ENCODE peak calls at places on chromosomes 1 and 21, in seven cellular contexts. One of them, this sample, is unnamed.

GRCh38 chr21:16535100-16535418 is 805.3 kb downstream of the USP25 start:
- DNase-seq in A549: no peak
- DNase-seq in K562: no peak
- DNase-seq in IMR-90: peak; percentile 55
- DNase-seq in HepG2: no peak
- DNase-seq in GM12878: no peak
- DNase-seq in H1: no peak
- DNase-seq in this sample: no peak

GRCh38 chr1:64898107-64898861 is 68.1 kb downstream of the JAK1 start:
- DNase-seq in A549: peak; percentile 70
- DNase-seq in K562: peak; percentile 76
- DNase-seq in IMR-90: peak; percentile 97
- DNase-seq in HepG2: peak; percentile 91
- DNase-seq in GM12878: no peak
- DNase-seq in H1: no peak
- DNase-seq in this sample: peak; percentile 94

GRCh38 chr1:59272507-59272906 is 24.4 kb upstream of the FGGY start:
- DNase-seq in A549: no peak
- DNase-seq in K562: no peak
- DNase-seq in IMR-90: peak; percentile 75
- DNase-seq in HepG2: no peak
- DNase-seq in GM12878: peak; percentile 64
- DNase-seq in H1: no peak
- DNase-seq in this sample: no peak

GRCh38 chr1:23524716-23525401 is 6.2 kb downstream of the E2F2 start:
- DNase-seq in A549: no peak
- DNase-seq in K562: no peak
- DNase-seq in IMR-90: no peak
- DNase-seq in HepG2: no peak
- DNase-seq in GM12878: no peak
- DNase-seq in H1: no peak
- DNase-seq in this sample: no peak

GRCh38 chr1:226181996-226182714 is 4.4 kb downstream of the ACBD3 start:
- DNase-seq in A549: peak; percentile 50
- DNase-seq in K562: peak; percentile 46
- DNase-seq in IMR-90: peak; percentile 59
- DNase-seq in HepG2: peak; percentile 37
- DNase-seq in GM12878: no peak
- DNase-seq in H1: no peak
- DNase-seq in this sample: peak; percentile 39

GRCh38 chr1:69258842-69259241 is 308.9 kb upstream of the LRRC7 start:
- DNase-seq in A549: no peak
- DNase-seq in K562: no peak
- DNase-seq in IMR-90: no peak
- DNase-seq in HepG2: no peak
- DNase-seq in GM12878: no peak
- DNase-seq in H1: no peak
- DNase-seq in this sample: no peak

GRCh38 chr1:116721608-116722007 is 32.6 kb upstream of the CD2 start:
- DNase-seq in A549: no peak
- DNase-seq in K562: no peak
- DNase-seq in IMR-90: no peak
- DNase-seq in HepG2: no peak
- DNase-seq in GM12878: no peak
- DNase-seq in H1: no peak
- DNase-seq in this sample: no peak

GRCh38 chr1:245261786-245262185 is 107.0 kb downstream of the KIF26B start:
- DNase-seq in A549: no peak
- DNase-seq in K562: no peak
- DNase-seq in IMR-90: no peak
- DNase-seq in HepG2: no peak
- DNase-seq in GM12878: no peak
- DNase-seq in H1: no peak
- DNase-seq in this sample: no peak

GRCh38 chr1:68188644-68189340 is 43.5 kb downstream of the WLS start:
- DNase-seq in A549: no peak
- DNase-seq in K562: no peak
- DNase-seq in IMR-90: peak; percentile 74
- DNase-seq in HepG2: no peak
- DNase-seq in GM12878: no peak
- DNase-seq in H1: no peak
- DNase-seq in this sample: no peak

GRCh38 chr1:112806090-112806642 is 91.0 kb upstream of the PPM1J start:
- DNase-seq in A549: no peak
- DNase-seq in K562: no peak
- DNase-seq in IMR-90: no peak
- DNase-seq in HepG2: peak; percentile 30
- DNase-seq in GM12878: no peak
- DNase-seq in H1: no peak
- DNase-seq in this sample: no peak

GRCh38 chr1:18681423-18681835 is 50.8 kb downstream of the PAX7 start:
- DNase-seq in A549: peak; percentile 73
- DNase-seq in K562: peak; percentile 79
- DNase-seq in IMR-90: peak; percentile 16
- DNase-seq in HepG2: peak; percentile 53
- DNase-seq in GM12878: no peak
- DNase-seq in H1: no peak
- DNase-seq in this sample: peak; percentile 29

GRCh38 chr1:203871114-203871875 is 9.9 kb downstream of the SNRPE start:
- DNase-seq in A549: peak; percentile 94
- DNase-seq in K562: peak; percentile 71
- DNase-seq in IMR-90: peak; percentile 80
- DNase-seq in HepG2: peak; percentile 62
- DNase-seq in GM12878: no peak
- DNase-seq in H1: peak; percentile 19
- DNase-seq in this sample: peak; percentile 62

GRCh38 chr1:3564921-3565831 is 46.1 kb downstream of the MEGF6 start:
- DNase-seq in A549: peak; percentile 73
- DNase-seq in K562: peak; percentile 84
- DNase-seq in IMR-90: peak; percentile 10
- DNase-seq in HepG2: no peak
- DNase-seq in GM12878: no peak
- DNase-seq in H1: peak; percentile 31
- DNase-seq in this sample: no peak

GRCh38 chr1:246567258-246568235 is 1.3 kb downstream of the CNST start:
- DNase-seq in A549: no peak
- DNase-seq in K562: peak; percentile 50
- DNase-seq in IMR-90: peak; percentile 87
- DNase-seq in HepG2: peak; percentile 9
- DNase-seq in GM12878: no peak
- DNase-seq in H1: no peak
- DNase-seq in this sample: no peak

GRCh38 chr1:53319296-53320101 is 8.4 kb downstream of the LRP8 start:
- DNase-seq in A549: no peak
- DNase-seq in K562: no peak
- DNase-seq in IMR-90: no peak
- DNase-seq in HepG2: no peak
- DNase-seq in GM12878: no peak
- DNase-seq in H1: no peak
- DNase-seq in this sample: no peak

GRCh38 chr1:65769621-65770020 is 23.1 kb upstream of the PDE4B start:
- DNase-seq in A549: no peak
- DNase-seq in K562: no peak
- DNase-seq in IMR-90: peak; percentile 54
- DNase-seq in HepG2: no peak
- DNase-seq in GM12878: no peak
- DNase-seq in H1: no peak
- DNase-seq in this sample: no peak

GRCh38 chr1:185499986-185500626 is 183.1 kb upstream of the IVNS1ABP start:
- DNase-seq in A549: no peak
- DNase-seq in K562: no peak
- DNase-seq in IMR-90: peak; percentile 96
- DNase-seq in HepG2: no peak
- DNase-seq in GM12878: no peak
- DNase-seq in H1: no peak
- DNase-seq in this sample: no peak

GRCh38 chr1:16996845-16997244 is 14.9 kb downstream of the ATP13A2 start:
- DNase-seq in A549: no peak
- DNase-seq in K562: no peak
- DNase-seq in IMR-90: no peak
- DNase-seq in HepG2: no peak
- DNase-seq in GM12878: no peak
- DNase-seq in H1: no peak
- DNase-seq in this sample: no peak

GRCh38 chr1:17001760-17002523 is 9.8 kb downstream of the ATP13A2 start:
- DNase-seq in A549: no peak
- DNase-seq in K562: no peak
- DNase-seq in IMR-90: no peak
- DNase-seq in HepG2: no peak
- DNase-seq in GM12878: no peak
- DNase-seq in H1: no peak
- DNase-seq in this sample: no peak

GRCh38 chr1:16999863-17000262 is 11.9 kb downstream of the ATP13A2 start:
- DNase-seq in A549: no peak
- DNase-seq in K562: no peak
- DNase-seq in IMR-90: no peak
- DNase-seq in HepG2: no peak
- DNase-seq in GM12878: no peak
- DNase-seq in H1: no peak
- DNase-seq in this sample: no peak

GRCh38 chr1:17002524-17002902 is 9.2 kb downstream of the ATP13A2 start:
- DNase-seq in A549: no peak
- DNase-seq in K562: no peak
- DNase-seq in IMR-90: no peak
- DNase-seq in HepG2: no peak
- DNase-seq in GM12878: no peak
- DNase-seq in H1: no peak
- DNase-seq in this sample: no peak

GRCh38 chr1:16998589-16998988 is 13.1 kb downstream of the ATP13A2 start:
- DNase-seq in A549: no peak
- DNase-seq in K562: no peak
- DNase-seq in IMR-90: peak; percentile 23
- DNase-seq in HepG2: no peak
- DNase-seq in GM12878: no peak
- DNase-seq in H1: no peak
- DNase-seq in this sample: no peak
- TF ChIP-seq CEBPB in A549: no peak
- TF ChIP-seq CEBPB in K562: no peak
- TF ChIP-seq CEBPB in IMR-90: no peak
- TF ChIP-seq CEBPB in HepG2: no peak
- TF ChIP-seq CEBPB in GM12878: no peak
- TF ChIP-seq CEBPB in H1: no peak
- TF ChIP-seq CEBPB in this sample: no peak

DNA sequence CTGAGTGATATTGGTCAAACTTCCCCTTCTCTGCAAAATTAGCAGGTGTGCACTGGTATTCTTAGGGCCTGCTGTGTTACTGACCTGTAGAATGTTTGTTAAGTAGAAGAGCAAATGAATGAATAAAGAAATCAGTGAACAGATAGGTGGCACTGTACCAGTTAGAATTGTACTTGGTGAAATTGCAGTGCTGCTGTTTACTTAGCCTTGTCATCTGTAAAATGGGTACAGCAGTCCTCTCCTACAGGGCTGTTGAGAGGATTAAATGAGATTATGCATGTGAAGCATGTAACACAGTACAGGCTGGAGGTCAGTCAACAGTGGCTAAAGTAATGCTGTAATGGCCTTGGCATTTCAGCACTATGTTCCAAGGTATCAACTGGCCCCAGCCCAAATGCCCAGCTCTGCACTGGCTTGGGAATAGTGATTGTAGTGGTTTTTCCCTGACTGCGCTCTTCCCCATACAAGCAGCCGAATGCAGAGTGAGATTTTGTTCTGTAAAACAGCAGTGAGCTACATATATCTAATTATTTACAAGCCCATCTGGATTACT is 10.5 kb downstream of the VANGL1 start:
- DNase-seq in A549: no peak
- DNase-seq in K562: no peak
- DNase-seq in IMR-90: no peak
- DNase-seq in HepG2: no peak
- DNase-seq in GM12878: no peak
- DNase-seq in H1: no peak
- DNase-seq in this sample: no peak
- TF ChIP-seq CEBPB in A549: no peak
- TF ChIP-seq CEBPB in K562: no peak
- TF ChIP-seq CEBPB in IMR-90: no peak
- TF ChIP-seq CEBPB in HepG2: no peak
- TF ChIP-seq CEBPB in GM12878: no peak
- TF ChIP-seq CEBPB in H1: no peak
- TF ChIP-seq CEBPB in this sample: no peak

DNA sequence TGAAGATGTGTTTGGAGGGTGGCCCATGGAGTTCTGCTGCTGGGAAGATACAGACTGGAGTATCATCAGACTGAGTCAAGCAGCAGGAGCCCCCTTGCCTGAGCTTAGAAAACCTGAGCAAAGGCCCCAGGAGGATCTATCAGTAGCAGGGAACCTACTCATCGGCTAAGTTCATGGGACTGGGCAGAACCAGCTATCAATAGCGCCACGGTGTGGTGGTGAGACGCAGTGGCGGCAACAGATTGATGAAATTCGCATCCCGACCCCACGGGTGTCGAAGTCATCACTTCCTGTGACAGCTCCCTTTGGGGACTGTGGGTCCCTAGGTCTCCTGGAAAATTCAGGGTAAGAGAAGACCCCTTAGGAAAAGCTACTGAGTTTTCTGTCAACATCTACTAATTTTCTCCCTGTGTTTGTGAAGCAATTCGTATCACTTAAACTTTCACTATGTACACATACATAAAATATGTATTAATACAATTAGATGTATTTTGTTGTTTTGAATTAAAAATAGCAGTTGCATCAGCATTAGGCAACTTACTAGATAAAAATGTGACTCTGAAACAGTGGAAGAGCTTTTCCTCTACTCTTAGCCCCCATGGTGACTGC is 7.1 kb upstream of the CACNA1S start:
- DNase-seq in A549: peak; percentile 71
- DNase-seq in K562: peak; percentile 81
- DNase-seq in IMR-90: peak; percentile 36
- DNase-seq in HepG2: peak; percentile 22
- DNase-seq in GM12878: no peak
- DNase-seq in H1: no peak
- DNase-seq in this sample: peak; percentile 39
- TF ChIP-seq CEBPB in A549: no peak
- TF ChIP-seq CEBPB in K562: no peak
- TF ChIP-seq CEBPB in IMR-90: no peak
- TF ChIP-seq CEBPB in HepG2: no peak
- TF ChIP-seq CEBPB in GM12878: no peak
- TF ChIP-seq CEBPB in H1: no peak
- TF ChIP-seq CEBPB in this sample: no peak

GRCh38 chr1:200364121-200364759 is 45.6 kb downstream of the ZNF281 start:
- DNase-seq in A549: no peak
- DNase-seq in K562: no peak
- DNase-seq in IMR-90: peak; percentile 51
- DNase-seq in HepG2: peak; percentile 49
- DNase-seq in GM12878: no peak
- DNase-seq in H1: peak; percentile 25
- DNase-seq in this sample: no peak

GRCh38 chr1:200365897-200366426 is 43.9 kb downstream of the ZNF281 start:
- DNase-seq in A549: no peak
- DNase-seq in K562: no peak
- DNase-seq in IMR-90: no peak
- DNase-seq in HepG2: no peak
- DNase-seq in GM12878: no peak
- DNase-seq in H1: no peak
- DNase-seq in this sample: no peak

GRCh38 chr1:200362421-200362820 is 47.4 kb downstream of the ZNF281 start:
- DNase-seq in A549: no peak
- DNase-seq in K562: no peak
- DNase-seq in IMR-90: no peak
- DNase-seq in HepG2: no peak
- DNase-seq in GM12878: no peak
- DNase-seq in H1: no peak
- DNase-seq in this sample: no peak

GRCh38 chr1:200364831-200365230 is 45.0 kb downstream of the ZNF281 start:
- DNase-seq in A549: no peak
- DNase-seq in K562: no peak
- DNase-seq in IMR-90: peak; percentile 61
- DNase-seq in HepG2: no peak
- DNase-seq in GM12878: no peak
- DNase-seq in H1: peak; percentile 44
- DNase-seq in this sample: no peak

GRCh38 chr1:200363200-200363933 is 46.5 kb downstream of the ZNF281 start:
- DNase-seq in A549: no peak
- DNase-seq in K562: no peak
- DNase-seq in IMR-90: no peak
- DNase-seq in HepG2: no peak
- DNase-seq in GM12878: no peak
- DNase-seq in H1: no peak
- DNase-seq in this sample: no peak
- TF ChIP-seq CEBPB in A549: no peak
- TF ChIP-seq CEBPB in K562: no peak
- TF ChIP-seq CEBPB in IMR-90: no peak
- TF ChIP-seq CEBPB in HepG2: no peak
- TF ChIP-seq CEBPB in GM12878: no peak
- TF ChIP-seq CEBPB in H1: no peak
- TF ChIP-seq CEBPB in this sample: no peak